ENCODE peak calls at places on chromosomes 11 and 22, in ten cellular contexts. C, H, O, A, Z, B, M, K, U and L are unnamed samples.

GRCh38 chr22:30205281-30206115 is 41.1 kb downstream of the LIF start:
- DNase-seq in U (peak), O (peak), C (no peak), A (no peak), H (peak), Z (no peak), M (peak), B (peak), K (no peak), L (no peak)

GRCh38 chr11:30873924-30874323 is 287.8 kb upstream of the MPPED2 start:
- DNase-seq in Z (no peak), K (no peak), U (no peak), M (no peak), C (no peak), H (no peak), A (no peak), B (no peak), O (no peak), L (no peak)

GRCh38 chr22:43270314-43270908 is 72.8 kb downstream of the SCUBE1 start:
- DNase-seq in A (no peak), H (no peak), M (peak), B (no peak), U (no peak), C (no peak), O (peak), K (peak), Z (no peak), L (no peak)

GRCh38 chr11:46381046-46381835 is at the start of gene MDK:
- DNase-seq in O (no peak), B (no peak), U (no peak), A (no peak), M (no peak), C (peak), K (peak), Z (no peak), H (peak), L (no peak)

GRCh38 chr11:90512846-90513245 is 290.0 kb upstream of the CHORDC1 start:
- DNase-seq in U (no peak), C (no peak), K (no peak), B (no peak), O (no peak), Z (no peak), M (no peak), H (no peak), A (no peak), L (no peak)

GRCh38 chr11:123408619-123409455 is 21.2 kb upstream of the GRAMD1B start:
- DNase-seq in H (no peak), B (no peak), A (no peak), M (no peak), O (no peak), Z (no peak), U (no peak), K (no peak), C (no peak), L (no peak)

GRCh38 chr11:124179311-124179710 is 3.8 kb upstream of the OR10D3 start:
- DNase-seq in Z (no peak), M (no peak), U (no peak), B (no peak), K (no peak), H (no peak), A (no peak), C (no peak), O (no peak), L (no peak)

GRCh38 chr11:126158054-126158791 is 53.2 kb downstream of the RPUSD4 start:
- DNase-seq in Z (no peak), B (no peak), M (no peak), A (no peak), C (no peak), O (no peak), K (no peak), H (no peak), U (peak), L (no peak)

GRCh38 chr22:31142285-31142684 is 2.0 kb upstream of the PLA2G3 start:
- DNase-seq in H (no peak), B (no peak), O (no peak), K (no peak), A (no peak), U (no peak), M (no peak), Z (no peak), C (no peak), L (no peak)

GRCh38 chr11:69969890-69970784 is 108.0 kb upstream of the ANO1 start:
- DNase-seq in M (peak), K (no peak), A (no peak), C (no peak), Z (no peak), U (no peak), O (no peak), B (no peak), H (no peak), L (no peak)

GRCh38 chr11:5226732-5227327 is at the start of gene HBB:
- DNase-seq in B (no peak), O (no peak), C (no peak), U (no peak), Z (no peak), K (no peak), H (no peak), A (no peak), M (no peak), L (no peak)

GRCh38 chr11:72591785-72592490 is 82.3 kb downstream of the PDE2A start:
- DNase-seq in K (no peak), Z (no peak), U (no peak), A (peak), C (no peak), H (no peak), B (no peak), M (no peak), O (no peak), L (peak)

GRCh38 chr11:109845437-109845836 is 247.8 kb upstream of the ZC3H12C start:
- DNase-seq in Z (no peak), M (no peak), H (no peak), K (no peak), O (no peak), A (no peak), C (no peak), B (no peak), U (no peak), L (no peak)

GRCh38 chr22:27512283-27512761 is 289.2 kb downstream of the MN1 start:
- DNase-seq in Z (no peak), U (peak), K (no peak), A (no peak), B (no peak), C (no peak), M (peak), O (peak), H (peak), L (no peak)

GRCh38 chr22:34105461-34106062 is 185.3 kb upstream of the LARGE1 start:
- DNase-seq in O (peak), Z (no peak), K (peak), U (peak), A (no peak), H (no peak), C (peak), M (no peak), B (no peak), L (peak)

GRCh38 chr22:20953668-20954500 is 13.2 kb upstream of the AIFM3 start:
- DNase-seq in O (no peak), A (no peak), U (no peak), Z (no peak), H (no peak), B (no peak), K (no peak), M (no peak), C (no peak), L (no peak)

GRCh38 chr11:88709567-88709966 is 356.2 kb downstream of the GRM5 start:
- DNase-seq in U (peak), M (no peak), H (peak), B (no peak), C (no peak), K (no peak), Z (no peak), O (peak), A (no peak), L (no peak)

GRCh38 chr22:43474161-43475101 is 62.6 kb downstream of the MPPED1 start:
- DNase-seq in C (no peak), M (no peak), A (no peak), U (peak), K (no peak), O (no peak), H (no peak), B (no peak), Z (no peak), L (no peak)

GRCh38 chr11:17839973-17840611 is 105.5 kb downstream of the KCNC1 start:
- DNase-seq in Z (no peak), C (no peak), A (no peak), B (no peak), M (peak), U (peak), K (no peak), H (no peak), O (peak), L (no peak)

GRCh38 chr11:75900848-75901247 is 85.8 kb downstream of the UVRAG start:
- DNase-seq in C (no peak), H (no peak), Z (no peak), B (no peak), M (no peak), K (no peak), A (no peak), O (no peak), U (no peak), L (no peak)

GRCh38 chr11:64132982-64133705 is 32.8 kb downstream of the MACROD1 start:
- DNase-seq in B (no peak), H (no peak), M (no peak), C (no peak), A (no peak), Z (no peak), O (no peak), K (no peak), U (no peak), L (no peak)

GRCh38 chr11:71165771-71166170 is 86.6 kb downstream of the SHANK2 start:
- DNase-seq in M (no peak), U (no peak), H (peak), K (no peak), B (no peak), Z (no peak), A (no peak), C (no peak), O (no peak), L (no peak)

GRCh38 chr22:35205956-35206355 is 51.3 kb upstream of the HMGXB4 start:
- DNase-seq in H (no peak), K (no peak), M (peak), B (no peak), O (peak), C (no peak), Z (no peak), A (no peak), U (peak), L (no peak)

GRCh38 chr11:38582151-38582550 is 1984.1 kb upstream of the RAG2 start:
- DNase-seq in A (no peak), Z (no peak), C (no peak), O (no peak), U (no peak), B (no peak), K (no peak), M (no peak), H (no peak), L (no peak)

GRCh38 chr11:131043251-131043650 is 127.0 kb upstream of the SNX19 start:
- DNase-seq in B (no peak), A (no peak), O (no peak), M (no peak), K (no peak), U (no peak), H (no peak), Z (no peak), C (no peak), L (no peak)

GRCh38 chr11:72833792-72834501 is 19.7 kb downstream of the ATG16L2 start:
- DNase-seq in U (peak), O (no peak), H (no peak), C (no peak), A (no peak), K (no peak), M (no peak), Z (no peak), B (no peak), L (no peak)

GRCh38 chr22:29311468-29312217 is 3.9 kb downstream of the RASL10A start:
- DNase-seq in U (peak), O (no peak), A (no peak), K (no peak), B (no peak), H (peak), Z (no peak), C (no peak), M (no peak), L (no peak)

GRCh38 chr11:2699531-2700414 is at the start of gene KCNQ1OT1:
- DNase-seq in M (peak), H (peak), O (peak), B (peak), K (peak), C (peak), A (peak), Z (peak), U (peak), L (peak)

GRCh38 chr11:13110929-13111812 is 102.1 kb downstream of the RASSF10 start:
- DNase-seq in C (no peak), M (peak), O (peak), H (no peak), K (no peak), A (no peak), U (peak), Z (no peak), B (no peak), L (no peak)

GRCh38 chr11:1830500-1831223 is 4.1 kb upstream of the SYT8 start:
- DNase-seq in M (no peak), U (peak), Z (no peak), A (no peak), O (no peak), B (no peak), C (no peak), K (no peak), H (peak), L (peak)

GRCh38 chr11:134503596-134503995 is 91.6 kb upstream of the B3GAT1 start:
- DNase-seq in K (no peak), H (peak), O (no peak), M (no peak), A (no peak), C (no peak), U (no peak), Z (no peak), B (no peak), L (no peak)

GRCh38 chr11:35288817-35289541 is 130.4 kb downstream of the SLC1A2 start:
- DNase-seq in M (peak), O (peak), K (no peak), B (no peak), Z (no peak), A (no peak), U (peak), C (no peak), H (no peak), L (no peak)